ENCODE peak calls at places on chromosomes 11 and 22, in four cellular contexts. D is effector memory CD4-positive, alpha-beta T cell; L is progenitor cell of endocrine pancreas; N is fibroblast of mammary gland. S is an unnamed sample.

GRCh38 chr11:101446238-101446637 is 137.6 kb downstream of the TRPC6 start:
- DNase-seq in D (no peak), L (no peak), N (peak), S (no peak)

GRCh38 chr22:39087881-39088687 is 9.0 kb upstream of the APOBEC3H start:
- DNase-seq in D (no peak), L (no peak), N (no peak), S (peak)

GRCh38 chr11:78202733-78203167 is 14.0 kb downstream of the USP35 start:
- DNase-seq in D (peak), L (no peak), N (no peak), S (no peak)

GRCh38 chr11:63961608-63962412 is 12.6 kb upstream of the COX8A start:
- DNase-seq in D (no peak), L (no peak), N (peak), S (no peak)

GRCh38 chr11:112163875-112164521 is at the start of gene IL18:
- DNase-seq in D (no peak), L (no peak), N (no peak), S (no peak)

GRCh38 chr11:123421589-123421988 is 8.5 kb upstream of the GRAMD1B start:
- DNase-seq in D (no peak), L (no peak), N (no peak), S (no peak)

GRCh38 chr11:125262825-125263218 is 98.3 kb downstream of the PKNOX2 start:
- DNase-seq in D (no peak), L (no peak), N (no peak), S (peak)

GRCh38 chr11:11344045-11344444 is 9.0 kb downstream of the CSNK2A3 start:
- DNase-seq in D (no peak), L (no peak), N (no peak), S (no peak)

GRCh38 chr11:63882555-63883242 is 34.3 kb downstream of the RCOR2 start:
- DNase-seq in D (no peak), L (no peak), N (no peak), S (no peak)

GRCh38 chr11:235180-235997 is 753 bp downstream of the SIRT3 start:
- DNase-seq in D (peak), L (no peak), N (peak), S (no peak)

GRCh38 chr22:41352058-41352457 is 29.7 kb upstream of the TEF start:
- DNase-seq in D (no peak), L (no peak), N (peak), S (no peak)

GRCh38 chr11:17572791-17573460 is 25.9 kb downstream of the OTOG start:
- DNase-seq in D (no peak), L (no peak), N (no peak), S (no peak)

GRCh38 chr11:62560566-62561103 is 13.1 kb downstream of the EEF1G start:
- DNase-seq in D (peak), L (peak), N (peak), S (peak)

GRCh38 chr11:63945482-63946163 is 6.8 kb downstream of the NAA40 start:
- DNase-seq in D (peak), L (peak), N (peak), S (peak)

GRCh38 chr22:40727607-40728325 is 48.5 kb downstream of the MCHR1 start:
- DNase-seq in D (no peak), L (no peak), N (no peak), S (no peak)

GRCh38 chr11:113338730-113339129 is 24.3 kb downstream of the TTC12 start:
- DNase-seq in D (no peak), L (no peak), N (no peak), S (no peak)

GRCh38 chr11:47466701-47467250 is 17.8 kb upstream of the RAPSN start:
- DNase-seq in D (no peak), L (no peak), N (peak), S (no peak)

GRCh38 chr11:5611627-5612026 is 13.2 kb upstream of the TRIM34 start:
- DNase-seq in D (no peak), L (no peak), N (no peak), S (no peak)